ENCODE peak calls at places on chromosomes 5 and 9, in seven cellular contexts. S is cardiac muscle cell, V is adrenal gland, L is left ventricle myocardium inferior, I is GM23248, J is heart left ventricle, G is A549. P is an unnamed sample.

GRCh38 chr9:72428329-72428728 is 63.3 kb upstream of the ZFAND5 start:
- DNase-seq in G (no peak), L (no peak), V (no peak), J (no peak), I (peak; percentile 71), S (peak; percentile 84), P (no peak)

GRCh38 chr5:155807884-155808576 is 518.9 kb upstream of the SGCD start:
- DNase-seq in S (no peak), J (no peak), I (no peak), V (no peak), L (no peak), G (no peak), P (no peak)

GRCh38 chr5:174371600-174372094 is 326.1 kb downstream of the NSG2 start:
- DNase-seq in S (no peak), V (peak; percentile 16), J (no peak), I (peak; percentile 14), G (peak; percentile 20), L (no peak), P (peak; percentile 1)

GRCh38 chr9:82152181-82152580 is 163.6 kb downstream of the SPATA31D1 start:
- DNase-seq in G (no peak), L (no peak), J (no peak), I (peak; percentile 64), S (no peak), V (no peak), P (no peak)

GRCh38 chr5:160539431-160539830 is 117.8 kb downstream of the PTTG1 start:
- DNase-seq in G (no peak), S (no peak), L (no peak), I (peak; percentile 12), V (no peak), J (no peak), P (no peak)

GRCh38 chr9:119544492-119544891 is 175.3 kb upstream of the BRINP1 start:
- DNase-seq in J (no peak), L (no peak), S (no peak), I (no peak), G (no peak), V (no peak), P (no peak)

GRCh38 chr5:36575367-36575781 is 31.0 kb upstream of the SLC1A3 start:
- DNase-seq in I (peak; percentile 50), G (no peak), V (no peak), S (peak; percentile 78), L (no peak), J (no peak), P (no peak)

GRCh38 chr9:270657-271237 is 56.1 kb downstream of the DOCK8 start:
- DNase-seq in I (no peak), G (no peak), J (no peak), L (no peak), S (no peak), V (no peak), P (no peak)

GRCh38 chr5:100905259-100905914 is 2.3 kb upstream of the ST8SIA4 start:
- DNase-seq in J (no peak), L (no peak), S (no peak), I (no peak), V (no peak), G (no peak), P (no peak)

GRCh38 chr9:127741831-127742434 is 6.8 kb upstream of the TOR2A start:
- DNase-seq in I (peak; percentile 54), G (peak; percentile 49), L (peak; percentile 81), V (peak; percentile 87), J (peak; percentile 89), S (no peak), P (no peak)

GRCh38 chr5:179484761-179485160 is 65.6 kb upstream of the RUFY1 start:
- DNase-seq in V (no peak), J (no peak), I (no peak), G (no peak), S (no peak), L (no peak), P (no peak)

GRCh38 chr9:125915606-125916005 is 168.4 kb downstream of the PBX3 start:
- DNase-seq in I (no peak), L (no peak), V (no peak), J (no peak), S (no peak), G (no peak), P (no peak)

GRCh38 chr5:174384509-174384947 is 339.0 kb downstream of the NSG2 start:
- DNase-seq in J (peak; percentile 34), L (no peak), V (no peak), S (peak; percentile 90), I (peak; percentile 36), G (no peak), P (no peak)

GRCh38 chr9:88235615-88236014 is 97.3 kb upstream of the SPATA31C2 start:
- DNase-seq in L (no peak), J (no peak), G (no peak), S (no peak), V (no peak), I (no peak), P (no peak)

GRCh38 chr9:88237454-88238280 is 99.4 kb upstream of the SPATA31C2 start:
- DNase-seq in S (no peak), V (no peak), I (no peak), G (no peak), L (no peak), J (no peak), P (peak; percentile 89)

GRCh38 chr9:88234114-88234513 is 95.8 kb upstream of the SPATA31C2 start:
- DNase-seq in J (no peak), G (no peak), S (no peak), I (no peak), V (no peak), L (no peak), P (no peak)

GRCh38 chr9:88238281-88238571 is 100.0 kb upstream of the SPATA31C2 start:
- DNase-seq in G (no peak), I (no peak), S (no peak), J (no peak), L (no peak), V (no peak), P (no peak)

GRCh38 chr9:88236531-88237453 is 98.5 kb upstream of the SPATA31C2 start:
- DNase-seq in S (peak; percentile 24), J (no peak), I (peak; percentile 54), V (no peak), G (no peak), L (peak; percentile 63), P (no peak)
- H3K27ac ChIP-seq in S (no peak overlapping the region), J (no peak overlapping the region), I (no peak overlapping the region), V (no peak overlapping the region), G (no peak overlapping the region), L (no peak overlapping the region), P (peak overlapping the region; percentile 79)

DNA sequence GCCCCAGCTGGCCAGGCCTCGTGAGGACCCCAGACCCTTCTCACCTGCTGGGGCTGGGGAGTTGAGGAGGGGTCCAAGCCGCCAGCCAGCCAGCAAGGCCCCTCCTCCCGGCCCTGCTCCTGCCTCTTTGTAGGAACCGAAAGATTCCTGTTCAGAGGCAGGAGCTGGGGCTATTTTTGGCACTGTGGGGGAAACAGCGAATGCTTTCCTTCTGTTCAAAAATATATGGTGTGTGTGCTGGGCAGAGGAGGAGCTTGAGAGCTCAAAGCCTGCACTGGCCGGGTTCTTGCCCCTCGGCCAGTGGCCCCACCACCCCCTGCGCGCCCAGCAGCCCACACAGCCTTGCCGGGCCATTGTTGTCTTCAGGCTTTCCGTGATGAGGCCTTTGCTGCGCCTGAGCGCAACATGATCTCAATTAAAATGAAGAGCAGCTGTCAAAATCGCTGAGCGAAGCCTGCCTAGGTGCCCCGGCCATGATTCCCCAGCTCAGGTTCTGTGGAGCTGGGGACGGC is 13.3 kb downstream of the NCS1 start:
- DNase-seq in L (no peak), G (no peak), S (peak; percentile 47), V (no peak), I (no peak), J (no peak), P (peak; percentile 57)
- H3K27ac ChIP-seq in L (no peak overlapping the region), G (no peak overlapping the region), S (peak overlapping the region; percentile 99), V (peak overlapping the region; percentile 96), I (no peak overlapping the region), J (no peak overlapping the region), P (peak overlapping the region; percentile 54)

DNA sequence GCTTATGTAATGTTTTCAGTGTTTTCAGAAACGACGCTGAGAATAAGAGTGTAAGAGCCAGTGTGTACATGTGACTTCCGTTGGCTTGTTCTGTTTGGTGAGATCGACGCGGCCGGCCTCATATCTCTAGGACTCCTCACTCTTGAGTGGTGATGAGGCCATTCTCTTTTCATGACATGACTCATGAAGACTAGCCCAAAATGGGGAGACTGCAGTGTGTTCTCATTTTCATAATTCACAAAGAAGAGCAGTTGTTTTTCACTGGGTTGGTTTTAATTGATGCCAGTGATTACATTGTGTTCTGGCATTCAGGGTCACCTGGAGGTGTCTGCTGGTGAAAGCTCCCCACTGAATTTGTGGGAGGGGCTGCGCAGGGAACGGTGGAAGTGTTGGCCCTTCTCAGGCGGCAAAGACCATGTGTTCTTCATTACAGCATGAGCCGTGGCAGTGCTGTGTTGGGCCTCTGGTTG is 131.5 kb upstream of the OTULINL start:
- DNase-seq in V (peak; percentile 43), S (peak; percentile 96), L (peak; percentile 69), I (peak; percentile 99), G (no peak), J (peak; percentile 74), P (no peak)
- H3K27ac ChIP-seq in V (peak overlapping the region; percentile 56), S (no peak overlapping the region), L (peak overlapping the region; percentile 81), I (peak overlapping the region; percentile 99), G (no peak overlapping the region), J (peak overlapping the region; percentile 83), P (no peak overlapping the region)

GRCh38 chr5:112626079-112626478 is 111.6 kb upstream of the APC start:
- DNase-seq in L (no peak), V (no peak), S (no peak), G (no peak), I (no peak), J (no peak), P (no peak)

GRCh38 chr5:112625586-112625985 is 112.1 kb upstream of the APC start:
- DNase-seq in I (no peak), V (no peak), J (no peak), S (no peak), L (no peak), G (no peak), P (no peak)

GRCh38 chr5:112630246-112631009 is 107.3 kb upstream of the APC start:
- DNase-seq in S (no peak), I (peak; percentile 8), J (no peak), L (no peak), V (no peak), G (no peak), P (no peak)

GRCh38 chr5:112626715-112627114 is 111.0 kb upstream of the APC start:
- DNase-seq in J (no peak), S (no peak), G (no peak), L (no peak), I (no peak), V (no peak), P (no peak)

DNA sequence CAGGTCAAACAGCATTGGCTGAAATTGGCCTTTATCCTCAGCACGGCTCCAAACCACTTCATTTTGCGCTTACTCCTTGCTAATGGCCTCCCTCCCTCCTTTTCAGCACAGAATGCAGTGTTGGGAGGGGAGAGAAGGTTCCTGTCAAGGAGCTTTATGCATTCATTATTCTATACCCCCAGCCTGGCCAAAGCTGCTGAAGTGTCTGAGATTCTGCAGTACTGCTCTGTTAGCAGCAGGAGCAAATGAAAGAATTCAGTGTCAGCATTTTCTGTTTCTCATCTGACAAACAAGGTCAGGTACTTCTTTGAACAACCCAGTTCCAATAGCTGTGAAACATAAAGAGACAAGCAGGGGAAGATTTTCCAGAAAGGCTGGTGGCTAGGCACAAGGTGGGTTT is 109.5 kb upstream of the APC start:
- DNase-seq in J (no peak), V (no peak), S (no peak), I (no peak), L (no peak), G (no peak), P (no peak)
- H3K27ac ChIP-seq in J (no peak overlapping the region), V (no peak overlapping the region), S (peak overlapping the region; percentile 72), I (no peak overlapping the region), L (no peak overlapping the region), G (no peak overlapping the region), P (no peak overlapping the region)